ENCODE peak calls at places on chromosome 3, in six cellular contexts. X is stomach, V is left lung, P is Panc1, A is tibial artery, U is endothelial cell. D is an unnamed sample.

GRCh38 chr3:111846717-111847116 is 12.3 kb upstream of the PHLDB2 start:
- DNase-seq in X (no peak), V (no peak), P (no peak), A (no peak), U (no peak), D (no peak)

GRCh38 chr3:45167011-45167911 is 21.1 kb upstream of the CDCP1 start:
- DNase-seq in X (peak), V (peak), P (peak), A (peak), U (peak), D (no peak)

GRCh38 chr3:179098388-179099077 is 26.9 kb upstream of the ZMAT3 start:
- DNase-seq in X (no peak), V (no peak), P (no peak), A (no peak), U (no peak), D (no peak)

GRCh38 chr3:129673012-129673411 is 66.5 kb upstream of the PLXND1 start:
- DNase-seq in X (no peak), V (no peak), P (no peak), A (no peak), U (no peak), D (no peak)

GRCh38 chr3:11335056-11335608 is 62.9 kb downstream of the ATG7 start:
- DNase-seq in X (no peak), V (no peak), P (peak), A (no peak), U (peak), D (no peak)

GRCh38 chr3:67461667-67462142 is 192.7 kb downstream of the SUCLG2 start:
- DNase-seq in X (no peak), V (no peak), P (no peak), A (no peak), U (no peak), D (no peak)

GRCh38 chr3:27216955-27217552 is 152.1 kb downstream of the NEK10 start:
- DNase-seq in X (no peak), V (no peak), P (no peak), A (no peak), U (no peak), D (no peak)

GRCh38 chr3:49377483-49377882 is 19.3 kb upstream of the GPX1 start:
- DNase-seq in X (no peak), V (no peak), P (no peak), A (no peak), U (no peak), D (no peak)

GRCh38 chr3:178439504-178439903 is 96.7 kb upstream of the KCNMB2 start:
- DNase-seq in X (no peak), V (no peak), P (no peak), A (no peak), U (no peak), D (no peak)

GRCh38 chr3:143040264-143040879 is 39.0 kb downstream of the U2SURP start:
- DNase-seq in X (no peak), V (no peak), P (no peak), A (no peak), U (no peak), D (no peak)

GRCh38 chr3:105868450-105868744 is 415 bp downstream of the CBLB start:
- DNase-seq in X (peak), V (peak), P (no peak), A (peak), U (peak), D (no peak)

GRCh38 chr3:71859128-71859519 is 74.2 kb upstream of the PROK2 start:
- DNase-seq in X (no peak), V (no peak), P (no peak), A (no peak), U (no peak), D (no peak)

GRCh38 chr3:23580337-23580736 is 225.4 kb upstream of the UBE2E1 start:
- DNase-seq in X (no peak), V (no peak), P (peak), A (no peak), U (no peak), D (no peak)

GRCh38 chr3:39327746-39328349 is 1.7 kb upstream of the CCR8 start:
- DNase-seq in X (no peak), V (no peak), P (no peak), A (no peak), U (no peak), D (no peak)
- TF ChIP-seq CTCF in X (no peak), V (no peak), P (no peak), A (no peak), U (no peak), D (no peak)

DNA sequence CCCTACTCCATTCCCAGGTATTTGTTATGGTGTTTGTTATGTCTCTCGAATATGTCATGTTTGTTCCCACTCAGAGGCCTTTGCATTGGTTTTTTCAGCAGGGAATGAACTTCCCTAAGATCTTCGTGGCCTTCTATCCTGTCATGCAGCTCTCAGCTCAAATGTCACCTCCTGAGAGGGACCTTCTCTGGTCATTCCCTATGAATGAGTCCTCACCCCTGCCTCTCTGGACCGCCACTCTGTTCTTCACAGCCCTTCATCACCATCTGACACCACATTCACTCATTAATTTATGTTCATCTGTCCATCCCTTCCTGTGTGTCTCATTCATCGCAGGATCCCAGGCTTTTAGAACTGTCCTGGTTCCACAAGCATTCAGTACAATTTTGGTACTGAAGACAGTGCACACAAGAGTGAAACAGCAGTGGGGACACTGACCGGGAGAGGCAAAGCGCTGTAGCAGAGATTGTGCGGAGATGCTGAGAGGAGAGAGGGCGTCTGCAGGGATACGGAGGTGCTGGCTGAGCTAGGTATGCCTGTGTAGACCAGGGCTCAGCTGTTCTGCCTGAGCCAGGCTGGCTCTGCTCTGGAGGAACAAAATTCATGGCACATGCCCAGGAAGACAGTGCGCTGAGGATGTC is 132.3 kb downstream of the CHCHD6 start:
- DNase-seq in X (no peak), V (no peak), P (no peak), A (no peak), U (no peak), D (no peak)
- TF ChIP-seq CTCF in X (no peak), V (no peak), P (peak), A (no peak), U (no peak), D (no peak)

GRCh38 chr3:53196575-53197407 is 35.8 kb downstream of the PRKCD start:
- DNase-seq in X (no peak), V (no peak), P (no peak), A (no peak), U (no peak), D (no peak)
- TF ChIP-seq CTCF in X (no peak), V (no peak), P (no peak), A (no peak), U (no peak), D (no peak)

GRCh38 chr3:113441051-113441770 is at the start of gene CFAP44:
- DNase-seq in X (peak), V (peak), P (no peak), A (peak), U (peak), D (peak)

GRCh38 chr3:113436794-113437193 is 4.5 kb downstream of the CFAP44 start:
- DNase-seq in X (no peak), V (no peak), P (no peak), A (no peak), U (no peak), D (no peak)

GRCh38 chr3:113438224-113438623 is 3.1 kb downstream of the CFAP44 start:
- DNase-seq in X (no peak), V (no peak), P (no peak), A (no peak), U (no peak), D (no peak)

GRCh38 chr3:113439576-113439975 is 1.7 kb downstream of the CFAP44 start:
- DNase-seq in X (no peak), V (no peak), P (no peak), A (no peak), U (no peak), D (no peak)
- TF ChIP-seq CTCF in X (no peak), V (no peak), P (no peak), A (no peak), U (no peak), D (no peak)

D was measured in activated B cell treated with CpG ODN at 0.5 μM for 24 hours.